ENCODE peak calls at places on chromosome 7, in seven cellular contexts. B is effector memory CD4-positive, alpha-beta T cell; N is cardiac muscle cell; J is tibial artery; S is foreskin fibroblast; F is H1; O is choroid plexus epithelial cell. T is an unnamed sample.

GRCh38 chr7:70193514-70193913 is 595.2 kb downstream of the AUTS2 start:
- DNase-seq in B (no peak), N (no peak), J (no peak), S (no peak), F (no peak), O (peak; percentile 40), T (no peak)

GRCh38 chr7:137816696-137817320 is 30.0 kb downstream of the DGKI start:
- DNase-seq in B (no peak), N (no peak), J (no peak), S (peak; percentile 27), F (no peak), O (peak; percentile 47), T (no peak)

GRCh38 chr7:77450613-77451012 is 34.5 kb upstream of the GSAP start:
- DNase-seq in B (no peak), N (no peak), J (no peak), S (no peak), F (no peak), O (no peak), T (no peak)

GRCh38 chr7:95897557-95898183 is 125.3 kb downstream of the DYNC1I1 start:
- DNase-seq in B (no peak), N (no peak), J (no peak), S (no peak), F (no peak), O (no peak), T (no peak)

GRCh38 chr7:51255536-51256243 is 60.9 kb downstream of the COBL start:
- DNase-seq in B (no peak), N (no peak), J (no peak), S (no peak), F (no peak), O (no peak), T (no peak)

GRCh38 chr7:151138541-151138910 is 29.0 kb downstream of the GBX1 start:
- DNase-seq in B (no peak), N (no peak), J (peak; percentile 61), S (no peak), F (peak; percentile 69), O (no peak), T (peak; percentile 76)

GRCh38 chr7:1892011-1892965 is 222.2 kb downstream of the ELFN1 start:
- DNase-seq in B (no peak), N (no peak), J (no peak), S (no peak), F (no peak), O (no peak), T (no peak)

GRCh38 chr7:82319674-82320118 is 123.9 kb downstream of the CACNA2D1 start:
- DNase-seq in B (no peak), N (peak; percentile 86), J (peak; percentile 87), S (peak; percentile 91), F (no peak), O (peak; percentile 85), T (peak; percentile 76)

GRCh38 chr7:100546868-100547800 is 8.1 kb downstream of the AGFG2 start:
- DNase-seq in B (no peak), N (no peak), J (no peak), S (no peak), F (no peak), O (no peak), T (no peak)

GRCh38 chr7:80760292-80760691 is 121.8 kb downstream of the CD36 start:
- DNase-seq in B (no peak), N (no peak), J (no peak), S (no peak), F (no peak), O (no peak), T (no peak)

GRCh38 chr7:100567045-100567730 is 6.5 kb downstream of the SAP25 start:
- DNase-seq in B (no peak), N (no peak), J (peak; percentile 59), S (no peak), F (no peak), O (peak; percentile 33), T (no peak)

GRCh38 chr7:7820409-7820808 is 102.0 kb upstream of the RPA3 start:
- DNase-seq in B (no peak), N (no peak), J (no peak), S (no peak), F (no peak), O (no peak), T (no peak)

GRCh38 chr7:7817748-7818147 is 99.3 kb upstream of the RPA3 start:
- DNase-seq in B (no peak), N (no peak), J (no peak), S (no peak), F (no peak), O (no peak), T (no peak)

GRCh38 chr7:7821517-7821916 is 103.1 kb upstream of the RPA3 start:
- DNase-seq in B (no peak), N (no peak), J (no peak), S (no peak), F (no peak), O (no peak), T (no peak)

GRCh38 chr7:7819442-7820247 is 101.2 kb upstream of the RPA3 start:
- DNase-seq in B (no peak), N (no peak), J (no peak), S (no peak), F (no peak), O (no peak), T (no peak)

DNA sequence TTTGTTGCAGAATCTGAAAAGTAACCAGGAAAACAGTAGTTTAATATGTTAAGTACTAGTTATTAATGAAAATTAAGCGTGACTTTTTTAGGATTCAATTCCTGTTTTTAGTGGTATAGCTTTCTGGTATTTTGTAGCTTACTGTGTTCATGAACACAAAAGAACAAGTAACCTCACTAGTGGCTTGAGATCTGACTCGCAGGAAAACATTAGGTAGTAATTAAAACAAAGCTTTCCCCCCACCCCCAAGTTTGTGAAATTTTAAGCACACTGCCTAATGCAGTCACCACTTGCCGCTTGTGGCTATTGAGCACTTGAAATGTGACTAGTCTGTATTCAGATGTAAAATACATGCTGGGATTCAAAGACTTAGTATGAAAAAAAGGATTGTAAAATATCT is 102.5 kb upstream of the RPA3 start:
- DNase-seq in B (no peak), N (no peak), J (no peak), S (no peak), F (no peak), O (no peak), T (no peak)
- H3K4me3 ChIP-seq in B (no peak overlapping the region), N (no peak overlapping the region), J (no peak overlapping the region), S (no peak overlapping the region), F (no peak overlapping the region), O (no peak overlapping the region), T (no peak overlapping the region)

GRCh38 chr7:152335900-152336571 is 99.8 kb downstream of the KMT2C start:
- DNase-seq in B (no peak), N (no peak), J (no peak), S (no peak), F (no peak), O (peak; percentile 53), T (no peak)
- H3K4me3 ChIP-seq in B (peak overlapping the region; percentile 24), N (no peak overlapping the region), J (no peak overlapping the region), S (no peak overlapping the region), F (no peak overlapping the region), O (peak overlapping the region; percentile 32), T (peak overlapping the region; percentile 18)

GRCh38 chr7:27889800-27890199 is 149.8 kb downstream of the TAX1BP1 start:
- DNase-seq in B (no peak), N (no peak), J (no peak), S (no peak), F (no peak), O (no peak), T (no peak)
- H3K4me3 ChIP-seq in B (no peak overlapping the region), N (no peak overlapping the region), J (no peak overlapping the region), S (no peak overlapping the region), F (no peak overlapping the region), O (no peak overlapping the region), T (no peak overlapping the region)

GRCh38 chr7:105794741-105795729 is 81.4 kb downstream of the ATXN7L1 start:
- DNase-seq in B (no peak), N (no peak), J (no peak), S (peak; percentile 80), F (no peak), O (peak; percentile 77), T (no peak)
- H3K4me3 ChIP-seq in B (no peak overlapping the region), N (no peak overlapping the region), J (no peak overlapping the region), S (no peak overlapping the region), F (no peak overlapping the region), O (no peak overlapping the region), T (no peak overlapping the region)

DNA sequence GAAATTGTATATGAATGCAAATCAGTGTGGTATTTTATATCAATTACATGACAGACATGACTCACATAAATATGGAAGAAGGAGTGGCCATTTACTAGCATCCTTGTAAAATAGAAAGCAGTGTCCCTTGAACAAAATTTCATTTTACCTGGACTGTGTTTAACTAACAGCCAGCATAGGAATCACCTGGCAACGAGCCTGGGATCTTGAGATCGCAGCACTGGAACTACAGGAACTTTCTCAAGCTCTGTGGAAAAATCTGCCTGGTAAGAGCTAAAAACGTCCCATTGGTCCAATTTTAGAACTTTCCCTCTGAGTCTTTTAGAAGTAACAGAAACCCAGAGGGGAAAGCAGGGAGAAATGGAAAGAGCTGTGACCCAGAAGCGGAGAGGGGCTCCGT is 68.9 kb upstream of the AMPH start:
- DNase-seq in B (no peak), N (peak; percentile 7), J (no peak), S (no peak), F (no peak), O (no peak), T (no peak)
- H3K4me3 ChIP-seq in B (no peak overlapping the region), N (no peak overlapping the region), J (no peak overlapping the region), S (no peak overlapping the region), F (no peak overlapping the region), O (no peak overlapping the region), T (no peak overlapping the region)

DNA sequence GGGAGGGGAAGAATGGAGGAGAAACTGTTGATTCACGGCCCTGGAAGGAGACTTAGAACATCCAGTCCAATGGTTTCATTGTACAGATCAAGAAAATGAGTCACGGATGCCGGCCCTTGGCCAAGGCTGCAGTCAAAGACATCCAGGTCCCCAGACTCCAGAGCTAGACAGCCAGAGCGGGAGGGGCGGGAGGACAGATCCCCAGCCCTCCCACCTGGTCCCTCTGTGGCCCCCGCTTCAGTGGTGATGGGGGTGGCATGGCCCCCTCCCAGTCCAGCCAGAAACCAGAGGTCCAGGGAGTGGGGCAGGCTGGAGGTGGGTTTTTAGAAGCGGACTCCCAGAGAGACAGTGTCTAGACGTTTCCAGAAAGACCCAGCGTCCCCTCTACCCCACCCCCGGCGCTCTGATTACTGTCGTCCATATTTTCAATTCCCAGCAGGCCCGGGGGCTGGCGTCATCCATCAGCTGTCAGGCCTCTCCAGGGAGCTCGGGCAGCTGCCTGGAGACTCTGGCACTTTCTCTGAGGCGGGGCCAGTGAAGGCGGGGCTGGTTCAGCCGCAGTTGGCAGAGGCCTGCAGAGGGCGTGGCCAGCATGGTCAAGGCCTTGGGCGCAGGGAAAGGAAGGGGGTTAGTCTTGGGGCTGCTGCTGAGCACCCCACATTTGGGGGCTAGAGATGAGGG is 8.0 kb upstream of the HSPB1 start:
- DNase-seq in B (no peak), N (peak; percentile 86), J (peak; percentile 99), S (peak; percentile 95), F (peak; percentile 87), O (peak; percentile 95), T (peak; percentile 97)
- H3K4me3 ChIP-seq in B (no peak overlapping the region), N (no peak overlapping the region), J (peak overlapping the region; percentile 39), S (peak overlapping the region; percentile 40), F (no peak overlapping the region), O (peak overlapping the region; percentile 40), T (peak overlapping the region; percentile 35)

T was measured in suprapubic skin.